ENCODE peak calls at places on chromosomes 7 and 10, in five cellular contexts. G is AG04450, Y is uterus, Z is NCI-H1105 treated with DMSO at 0.1 percent for 48 hours, V is neural crest cell. P is an unnamed sample.

GRCh38 chr7:33062023-33062781 is at the start of gene NT5C3A:
- DNase-seq in G (no peak), Y (no peak), Z (peak), V (no peak), P (no peak)

GRCh38 chr7:159075563-159076238 is 69.0 kb downstream of the VIPR2 start:
- DNase-seq in V (no peak), Z (no peak), Y (no peak), G (no peak), P (no peak)

GRCh38 chr10:127368101-127368500 is 171.7 kb upstream of the INSYN2A start:
- DNase-seq in Z (no peak), V (no peak), G (no peak), Y (no peak), P (no peak)

GRCh38 chr7:76069238-76069638 is 21.3 kb downstream of the MDH2 start:
- DNase-seq in G (peak), V (no peak), Y (peak), Z (no peak), P (no peak)

GRCh38 chr10:124740374-124741280 is 3.6 kb downstream of the FAM53B start:
- DNase-seq in V (no peak), Y (peak), G (no peak), Z (no peak), P (no peak)

GRCh38 chr7:78499283-78499682 is 700.7 kb downstream of the PHTF2 start:
- DNase-seq in Y (no peak), V (no peak), Z (no peak), G (no peak), P (no peak)

GRCh38 chr7:82194011-82194410 is 249.6 kb downstream of the CACNA2D1 start:
- DNase-seq in G (no peak), V (no peak), Z (no peak), Y (no peak), P (no peak)

GRCh38 chr10:43137701-43137970 is 609 bp upstream of the CSGALNACT2 start:
- DNase-seq in V (peak), Z (peak), Y (peak), G (no peak), P (no peak)

GRCh38 chr10:88243202-88243744 is 339.8 kb downstream of the RNLS start:
- DNase-seq in G (no peak), V (no peak), Y (no peak), Z (no peak), P (no peak)

GRCh38 chr10:73529089-73529832 is 33.4 kb upstream of the PPP3CB start:
- DNase-seq in V (peak), Z (peak), G (peak), Y (peak), P (no peak)

GRCh38 chr10:130647341-130647740 is 511.1 kb downstream of the GLRX3 start:
- DNase-seq in V (no peak), G (no peak), Y (no peak), Z (no peak), P (no peak)

GRCh38 chr7:41762641-41763040 is 59.8 kb upstream of the INHBA start:
- DNase-seq in G (no peak), V (no peak), Y (no peak), Z (no peak), P (no peak)